ENCODE peak calls at places on chromosomes 4 and X, in four cellular contexts. A, Y, K and S are unnamed samples. For H3K4me1, the result is how much of the 10 kb centered on the place peaks cover.

GRCh38 chrX:108763559-108763958 is 27.2 kb upstream of the IRS4 start:
- DNase-seq in Y (no peak), K (no peak), A (no peak), S (no peak)

GRCh38 chrX:48854898-48855297 is 19.5 kb upstream of the PCSK1N start:
- DNase-seq in A (no peak), Y (no peak), K (no peak), S (peak)

GRCh38 chrX:136480383-136480782 is 7.4 kb upstream of the BRS3 start:
- DNase-seq in A (no peak), K (no peak), Y (no peak), S (no peak)

GRCh38 chrX:152635941-152636340 is 1.8 kb upstream of the GABRQ start:
- DNase-seq in A (peak), Y (peak), K (peak), S (peak)

GRCh38 chrX:69130448-69130847 is 34.8 kb downstream of the PJA1 start:
- DNase-seq in K (no peak), A (no peak), Y (no peak), S (no peak)

GRCh38 chr4:38046735-38047487 is 86.7 kb downstream of the PTTG2 start:
- DNase-seq in K (no peak), A (peak), Y (peak), S (no peak)

GRCh38 chr4:83504544-83504943 is 19.6 kb upstream of the ABRAXAS1 start:
- DNase-seq in Y (no peak), K (no peak), A (no peak), S (peak)

GRCh38 chr4:147923854-147924253 is 192.0 kb downstream of the ARHGAP10 start:
- DNase-seq in Y (no peak), K (no peak), A (no peak), S (no peak)

GRCh38 chr4:108560624-108561023 is 59.8 kb upstream of the RPL34 start:
- DNase-seq in Y (no peak), K (no peak), A (no peak), S (no peak)

GRCh38 chr4:108559911-108560310 is 60.5 kb upstream of the RPL34 start:
- DNase-seq in K (no peak), A (no peak), Y (no peak), S (no peak)

GRCh38 chr4:108556588-108557200 is 63.7 kb upstream of the RPL34 start:
- DNase-seq in A (no peak), K (no peak), Y (no peak), S (no peak)

GRCh38 chr4:108561086-108561485 is 59.3 kb upstream of the RPL34 start:
- DNase-seq in A (no peak), Y (no peak), K (no peak), S (no peak)

GRCh38 chr4:108559067-108559793 is 61.1 kb upstream of the RPL34 start:
- DNase-seq in A (no peak), Y (no peak), K (no peak), S (no peak)
- H3K4me1 ChIP-seq in A (under half), Y (under half), K (under half), S (under half)

GRCh38 chr4:140000232-140000631 is 153.8 kb downstream of the MAML3 start:
- DNase-seq in K (no peak), Y (no peak), A (no peak), S (no peak)

GRCh38 chr4:140004580-140005314 is 149.2 kb downstream of the MAML3 start:
- DNase-seq in K (peak), Y (peak), A (peak), S (no peak)

GRCh38 chr4:140005699-140006098 is 148.3 kb downstream of the MAML3 start:
- DNase-seq in A (no peak), Y (no peak), K (no peak), S (no peak)

DNA sequence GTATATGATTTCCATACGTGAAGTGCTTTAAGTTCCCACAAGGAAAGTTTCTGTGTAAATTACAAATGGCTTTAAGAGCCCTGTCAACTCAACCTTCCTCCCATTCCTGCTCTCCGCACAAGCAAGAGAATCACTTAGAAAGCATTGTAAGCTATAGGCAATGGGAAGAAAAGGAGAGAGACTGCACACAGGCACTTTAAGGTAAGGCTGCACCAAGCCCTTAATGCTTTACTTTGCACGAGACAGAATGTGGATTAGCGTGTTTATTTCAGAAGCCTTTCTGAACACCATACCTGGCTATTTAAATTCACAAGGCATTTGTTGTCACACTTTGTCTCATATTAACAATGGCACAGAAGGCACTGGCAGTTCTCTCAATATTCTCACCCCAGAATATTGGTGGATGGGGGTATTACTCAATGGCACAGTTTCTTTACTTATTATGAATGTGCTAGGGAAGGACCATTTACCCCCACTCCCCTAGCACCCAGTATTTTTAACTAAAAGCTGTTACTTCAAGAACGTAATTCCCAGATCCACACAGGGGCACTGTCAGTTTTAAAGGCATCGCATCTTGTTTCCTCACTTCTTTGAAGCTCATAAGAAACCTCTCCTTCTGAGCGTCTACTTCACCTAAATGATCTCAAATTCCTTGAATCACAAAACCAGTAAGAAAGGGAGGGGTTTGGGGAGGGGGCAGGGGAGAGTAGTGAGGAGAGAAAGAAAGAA is 150.0 kb downstream of the MAML3 start:
- DNase-seq in K (no peak), Y (peak), A (no peak), S (no peak)
- H3K4me3 ChIP-seq in K (peak), Y (peak), A (peak), S (no peak)

GRCh38 chr4:3077796-3078195 is 3.3 kb downstream of the HTT start:
- DNase-seq in K (no peak), Y (no peak), A (no peak), S (no peak)
- H3K4me1 ChIP-seq in K (under half), Y (under half), A (under half), S (under half)

DNA sequence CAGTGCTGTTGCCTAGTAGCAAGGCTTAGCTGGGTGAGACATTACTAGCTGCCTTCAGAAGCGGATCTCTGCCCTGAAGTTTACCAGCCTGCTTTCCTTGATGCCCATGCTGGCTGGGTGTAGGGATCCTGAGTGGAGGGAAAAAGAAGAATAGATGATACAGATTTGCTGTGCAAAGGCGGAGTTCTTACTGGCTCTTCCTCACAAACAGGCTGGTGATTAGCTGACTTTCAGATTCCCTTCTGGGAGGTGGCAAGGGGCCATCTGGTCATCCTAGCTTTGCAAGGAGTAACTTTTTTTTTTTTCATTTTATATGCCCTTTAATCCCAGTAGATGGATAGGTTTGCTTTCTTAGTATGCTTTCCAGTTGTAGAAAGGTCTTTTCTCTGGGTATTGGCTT is 44.8 kb downstream of the SMARCA5 start:
- DNase-seq in Y (no peak), A (no peak), K (no peak), S (no peak)
- H3K4me3 ChIP-seq in Y (no peak), A (no peak), K (no peak), S (no peak)

DNA sequence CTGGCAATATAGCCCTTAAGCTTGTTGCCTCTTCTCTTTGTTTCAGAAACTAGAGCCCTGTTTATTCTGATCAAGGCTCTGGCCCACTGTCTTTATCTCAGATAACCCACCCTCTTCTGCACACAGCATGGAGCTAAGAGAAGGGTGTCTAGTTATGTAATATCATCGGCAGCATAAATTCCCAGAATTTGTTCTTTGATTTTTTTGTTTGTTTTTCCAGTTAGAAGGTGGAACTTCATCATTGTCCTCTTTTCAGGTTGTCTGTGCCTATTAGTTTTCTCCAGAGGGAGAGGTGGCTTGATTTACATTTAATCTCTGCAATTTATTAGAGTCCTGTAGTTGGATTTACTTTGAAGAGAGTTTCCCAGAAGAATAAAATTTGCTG is 15.3 kb upstream of the F11 start:
- DNase-seq in K (no peak), Y (no peak), A (no peak), S (no peak)
- H3K4me1 ChIP-seq in K (under half), Y (under half), A (under half), S (under half)

DNA sequence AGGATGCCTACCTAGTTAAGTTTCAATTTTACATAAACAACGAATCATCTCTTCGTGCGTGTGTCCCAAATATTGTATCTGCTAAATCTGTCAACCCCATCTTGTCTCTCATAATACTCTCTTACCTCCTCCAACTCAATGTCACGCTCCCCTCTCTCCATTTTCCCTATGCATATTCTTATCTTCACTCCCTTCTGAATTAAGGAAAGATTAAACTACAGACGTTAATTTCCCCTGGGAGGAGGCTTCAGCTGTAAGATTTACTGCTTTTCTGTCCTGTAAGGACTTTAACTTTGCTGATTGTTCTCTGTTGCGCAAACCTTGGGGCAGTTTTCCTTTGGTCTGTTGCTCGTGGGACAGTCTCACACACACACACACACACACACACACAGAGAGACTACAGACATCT is 458 bp upstream of the ABCB7 start:
- DNase-seq in K (no peak), A (peak), Y (no peak), S (peak)
- H3K4me3 ChIP-seq in K (peak), A (peak), Y (peak), S (peak)

GRCh38 chr4:187172340-187172761 is 448.7 kb upstream of the FAT1 start:
- DNase-seq in A (peak), K (no peak), Y (no peak), S (no peak)
- H3K4me1 ChIP-seq in A (under half), K (under half), Y (under half), S (under half)